ENCODE peak calls at places on chromosomes 11 and 22, in nine cellular contexts. B is astrocyte of the hippocampus; Q is stimulated activated CD4-positive, alpha-beta T cell treated with anti-CD3 and anti-CD28 coated beads, Interleukin-4, amount 100 ng/mL, for 24 hours; A is nephron progenitor cell; Y is germinal center; J is AML-193; K is GM12865; N is T-helper 2 cell; C is fibroblast of lung. R is an unnamed sample.

GRCh38 chr11:68989936-68990606 is 9.3 kb upstream of the MRGPRD start:
- DNase-seq in B (no peak), Q (no peak), A (no peak), Y (no peak), J (no peak), K (no peak), N (no peak), C (no peak), R (no peak)

GRCh38 chr11:129769059-129769458 is 46.6 kb upstream of the TMEM45B start:
- DNase-seq in B (no peak), Q (no peak), A (no peak), Y (no peak), J (no peak), K (no peak), N (no peak), C (no peak), R (no peak)

GRCh38 chr11:69081180-69081579 is 32.4 kb downstream of the TPCN2 start:
- DNase-seq in B (no peak), Q (no peak), A (no peak), Y (no peak), J (no peak), K (no peak), N (no peak), C (no peak), R (no peak)

GRCh38 chr11:68354181-68354872 is 41.9 kb downstream of the LRP5 start:
- DNase-seq in B (peak; percentile 98), Q (no peak), A (no peak), Y (no peak), J (no peak), K (no peak), N (no peak), C (peak; percentile 99), R (no peak)

GRCh38 chr22:37896181-37896592 is 9.9 kb upstream of the MICALL1 start:
- DNase-seq in B (no peak), Q (no peak), A (no peak), Y (peak; percentile 52), J (no peak), K (peak; percentile 87), N (peak; percentile 60), C (no peak), R (peak; percentile 51)

GRCh38 chr11:75400110-75400865 is 970 bp downstream of the RPS3 start:
- DNase-seq in B (peak; percentile 37), Q (no peak), A (no peak), Y (peak; percentile 61), J (no peak), K (no peak), N (peak; percentile 6), C (no peak), R (no peak)

GRCh38 chr11:337711-338110 is 17.1 kb upstream of the IFITM3 start:
- DNase-seq in B (no peak), Q (no peak), A (no peak), Y (no peak), J (no peak), K (no peak), N (no peak), C (no peak), R (no peak)

GRCh38 chr22:45452565-45453449 is 39.3 kb downstream of the RIBC2 start:
- DNase-seq in B (no peak), Q (no peak), A (no peak), Y (no peak), J (no peak), K (no peak), N (no peak), C (peak; percentile 53), R (no peak)

GRCh38 chr11:70142171-70142875 is 60.8 kb upstream of the FADD start:
- DNase-seq in B (no peak), Q (no peak), A (no peak), Y (no peak), J (no peak), K (no peak), N (no peak), C (peak; percentile 18), R (no peak)

GRCh38 chr11:28679795-28680194 is 571.6 kb downstream of the METTL15 start:
- DNase-seq in B (peak; percentile 58), Q (no peak), A (no peak), Y (no peak), J (no peak), K (no peak), N (no peak), C (peak; percentile 82), R (no peak)

GRCh38 chr11:73157141-73158010 is 15.3 kb upstream of the FCHSD2 start:
- DNase-seq in B (peak; percentile 52), Q (no peak), A (no peak), Y (peak; percentile 68), J (peak; percentile 56), K (peak; percentile 81), N (no peak), C (peak; percentile 82), R (no peak)

GRCh38 chr22:30596199-30596598 is 4.5 kb upstream of the PES1 start:
- DNase-seq in B (no peak), Q (no peak), A (no peak), Y (no peak), J (no peak), K (no peak), N (no peak), C (no peak), R (no peak)

GRCh38 chr11:38182126-38182907 is 1584.3 kb upstream of the RAG2 start:
- DNase-seq in B (no peak), Q (no peak), A (no peak), Y (no peak), J (no peak), K (no peak), N (no peak), C (peak; percentile 13), R (no peak)

GRCh38 chr11:132734217-132734616 is 798.1 kb downstream of the OPCML start:
- DNase-seq in B (peak; percentile 87), Q (no peak), A (no peak), Y (no peak), J (no peak), K (no peak), N (no peak), C (peak; percentile 100), R (no peak)

GRCh38 chr22:28728002-28728401 is 13.6 kb downstream of the CHEK2 start:
- DNase-seq in B (no peak), Q (no peak), A (no peak), Y (no peak), J (no peak), K (no peak), N (no peak), C (no peak), R (no peak)

GRCh38 chr11:74721479-74721835 is 9.8 kb downstream of the CHRDL2 start:
- DNase-seq in B (no peak), Q (no peak), A (no peak), Y (no peak), J (no peak), K (no peak), N (no peak), C (no peak), R (no peak)

GRCh38 chr11:34240150-34240494 is 117.7 kb downstream of the ABTB2 start:
- DNase-seq in B (no peak), Q (no peak), A (no peak), Y (no peak), J (no peak), K (no peak), N (no peak), C (peak; percentile 20), R (no peak)

GRCh38 chr11:62552931-62553838 is 6.6 kb upstream of the AHNAK start:
- DNase-seq in B (peak; percentile 96), Q (peak; percentile 47), A (peak; percentile 47), Y (no peak), J (peak; percentile 84), K (peak; percentile 54), N (peak; percentile 46), C (peak; percentile 98), R (peak; percentile 66)

GRCh38 chr11:66321606-66322005 is 4.8 kb upstream of the CD248 start:
- DNase-seq in B (no peak), Q (no peak), A (no peak), Y (no peak), J (no peak), K (no peak), N (no peak), C (no peak), R (no peak)

R was measured in GDM1.